ENCODE peak calls at places on chromosomes 16 and 17, in five cellular contexts. B, Q, E, U and S are unnamed samples.

GRCh38 chr17:77478281-77478680 is 337.5 kb downstream of the SEC14L1 start:
- DNase-seq in B (no peak), U (no peak), E (no peak), Q (no peak), S (no peak)

GRCh38 chr17:6648181-6648580 is 3.2 kb downstream of the MED31 start:
- DNase-seq in Q (no peak), U (no peak), B (no peak), E (peak), S (no peak)

GRCh38 chr17:7745748-7746470 is 28.4 kb downstream of the DNAH2 start:
- DNase-seq in E (peak), U (no peak), Q (peak), B (no peak), S (peak)

GRCh38 chr17:17877548-17878358 is 41.0 kb upstream of the SREBF1 start:
- DNase-seq in B (peak), U (no peak), E (peak), Q (peak), S (peak)

GRCh38 chr17:13306310-13306962 is 288.6 kb upstream of the ELAC2 start:
- DNase-seq in E (peak), Q (peak), B (no peak), U (peak), S (no peak)

GRCh38 chr17:52155301-52155700 is 3.2 kb downstream of the CA10 start:
- DNase-seq in E (no peak), Q (no peak), U (no peak), B (no peak), S (no peak)

GRCh38 chr17:2063306-2064146 is 8.6 kb downstream of the HIC1 start:
- DNase-seq in U (no peak), B (no peak), E (no peak), Q (no peak), S (no peak)

GRCh38 chr17:47989700-47990099 is 18.8 kb downstream of the CDK5RAP3 start:
- DNase-seq in Q (no peak), E (no peak), B (no peak), U (no peak), S (no peak)

GRCh38 chr16:57801856-57802634 is at the start of gene KIFC3:
- DNase-seq in U (peak), E (peak), B (peak), Q (peak), S (no peak)

GRCh38 chr16:1262210-1262845 is 6.5 kb downstream of the TPSD1 start:
- DNase-seq in E (no peak), B (no peak), U (no peak), Q (no peak), S (no peak)

GRCh38 chr17:68679882-68680281 is 78.7 kb upstream of the FAM20A start:
- DNase-seq in E (no peak), U (no peak), B (no peak), Q (no peak), S (no peak)

GRCh38 chr16:84497418-84497817 is 7.0 kb downstream of the MEAK7 start:
- DNase-seq in U (no peak), Q (no peak), B (peak), E (no peak), S (no peak)

GRCh38 chr17:61393904-61394629 is 5.6 kb upstream of the TBX2 start:
- DNase-seq in E (no peak), U (no peak), B (peak), Q (no peak), S (no peak)

GRCh38 chr17:35568561-35568960 is 7.9 kb upstream of the SLFN14 start:
- DNase-seq in B (no peak), U (peak), Q (no peak), E (peak), S (no peak)

GRCh38 chr17:16882243-16882925 is 89.5 kb downstream of the TNFRSF13B start:
- DNase-seq in B (no peak), U (no peak), Q (no peak), E (no peak), S (no peak)

GRCh38 chr17:66177048-66177447 is 14.9 kb downstream of the CEP112 start:
- DNase-seq in E (no peak), U (no peak), Q (no peak), B (no peak), S (no peak)

GRCh38 chr17:51957746-51958145 is 200.8 kb downstream of the CA10 start:
- DNase-seq in B (no peak), U (no peak), E (no peak), Q (no peak), S (no peak)

GRCh38 chr17:13104576-13104975 is 86.7 kb upstream of the ELAC2 start:
- DNase-seq in B (no peak), E (no peak), U (no peak), Q (no peak), S (no peak)

GRCh38 chr16:23148513-23149266 is 562 bp downstream of the USP31 start:
- DNase-seq in U (peak), B (peak), Q (no peak), E (peak), S (no peak)

GRCh38 chr17:45307290-45308015 is 9.4 kb downstream of the MAP3K14 start:
- DNase-seq in Q (peak), B (no peak), E (peak), U (peak), S (peak)